ENCODE peak calls at places on chromosomes 16 and 17, in ten cellular contexts. One of them, this sample, is unnamed.

GRCh38 chr17:17741346-17742023 is 60.2 kb downstream of the RAI1 start:
- DNase-seq in CD8-positive, alpha-beta T cell: no peak
- DNase-seq in AG04450: no peak
- DNase-seq in tibial artery: no peak
- DNase-seq in fibroblast of lung: peak; percentile 56
- DNase-seq in adrenal gland: no peak
- DNase-seq in sigmoid colon: no peak
- DNase-seq in heart right ventricle: no peak
- DNase-seq in cardiac muscle cell: no peak
- DNase-seq in iPS DF 6.9: no peak
- DNase-seq in this sample: no peak

GRCh38 chr17:15273141-15273793 is 8.1 kb upstream of the PMP22 start:
- DNase-seq in CD8-positive, alpha-beta T cell: no peak
- DNase-seq in AG04450: peak; percentile 90
- DNase-seq in tibial artery: no peak
- DNase-seq in fibroblast of lung: peak; percentile 94
- DNase-seq in adrenal gland: no peak
- DNase-seq in sigmoid colon: no peak
- DNase-seq in heart right ventricle: no peak
- DNase-seq in cardiac muscle cell: peak; percentile 85
- DNase-seq in iPS DF 6.9: no peak
- DNase-seq in this sample: no peak

GRCh38 chr16:1537138-1537577 is 3.7 kb downstream of the TMEM204 start:
- DNase-seq in CD8-positive, alpha-beta T cell: no peak
- DNase-seq in AG04450: no peak
- DNase-seq in tibial artery: no peak
- DNase-seq in fibroblast of lung: no peak
- DNase-seq in adrenal gland: no peak
- DNase-seq in sigmoid colon: no peak
- DNase-seq in heart right ventricle: peak; percentile 30
- DNase-seq in cardiac muscle cell: no peak
- DNase-seq in iPS DF 6.9: no peak
- DNase-seq in this sample: no peak

GRCh38 chr16:68297908-68298307 is 12.8 kb downstream of the SLC7A6OS start:
- DNase-seq in CD8-positive, alpha-beta T cell: no peak
- DNase-seq in AG04450: no peak
- DNase-seq in tibial artery: no peak
- DNase-seq in fibroblast of lung: no peak
- DNase-seq in adrenal gland: peak; percentile 32
- DNase-seq in sigmoid colon: no peak
- DNase-seq in heart right ventricle: no peak
- DNase-seq in cardiac muscle cell: no peak
- DNase-seq in iPS DF 6.9: no peak
- DNase-seq in this sample: no peak

GRCh38 chr16:4285167-4285566 is 12.3 kb upstream of the TFAP4 start:
- DNase-seq in CD8-positive, alpha-beta T cell: no peak
- DNase-seq in AG04450: no peak
- DNase-seq in tibial artery: no peak
- DNase-seq in fibroblast of lung: no peak
- DNase-seq in adrenal gland: no peak
- DNase-seq in sigmoid colon: no peak
- DNase-seq in heart right ventricle: no peak
- DNase-seq in cardiac muscle cell: no peak
- DNase-seq in iPS DF 6.9: no peak
- DNase-seq in this sample: no peak

GRCh38 chr16:79839851-79840321 is 239.3 kb upstream of the MAF start:
- DNase-seq in CD8-positive, alpha-beta T cell: no peak
- DNase-seq in AG04450: no peak
- DNase-seq in tibial artery: peak; percentile 30
- DNase-seq in fibroblast of lung: no peak
- DNase-seq in adrenal gland: no peak
- DNase-seq in sigmoid colon: peak; percentile 71
- DNase-seq in heart right ventricle: no peak
- DNase-seq in cardiac muscle cell: peak; percentile 8
- DNase-seq in iPS DF 6.9: no peak
- DNase-seq in this sample: no peak

GRCh38 chr17:51630101-51630671 is 369.8 kb downstream of the UTP18 start:
- DNase-seq in CD8-positive, alpha-beta T cell: no peak
- DNase-seq in AG04450: no peak
- DNase-seq in tibial artery: no peak
- DNase-seq in fibroblast of lung: no peak
- DNase-seq in adrenal gland: no peak
- DNase-seq in sigmoid colon: no peak
- DNase-seq in heart right ventricle: no peak
- DNase-seq in cardiac muscle cell: no peak
- DNase-seq in iPS DF 6.9: no peak
- DNase-seq in this sample: no peak

GRCh38 chr16:74999683-75000480 is 1.1 kb downstream of the ZNRF1 start:
- DNase-seq in CD8-positive, alpha-beta T cell: peak; percentile 27
- DNase-seq in AG04450: no peak
- DNase-seq in tibial artery: peak; percentile 34
- DNase-seq in fibroblast of lung: peak; percentile 57
- DNase-seq in adrenal gland: peak; percentile 37
- DNase-seq in sigmoid colon: peak; percentile 80
- DNase-seq in heart right ventricle: peak; percentile 43
- DNase-seq in cardiac muscle cell: peak; percentile 40
- DNase-seq in iPS DF 6.9: no peak
- DNase-seq in this sample: no peak

GRCh38 chr16:35911899-35912298 is 2452.5 kb downstream of the TP53TG3F start:
- DNase-seq in CD8-positive, alpha-beta T cell: no peak
- DNase-seq in AG04450: no peak
- DNase-seq in tibial artery: no peak
- DNase-seq in fibroblast of lung: no peak
- DNase-seq in adrenal gland: no peak
- DNase-seq in sigmoid colon: no peak
- DNase-seq in heart right ventricle: no peak
- DNase-seq in cardiac muscle cell: no peak
- DNase-seq in iPS DF 6.9: no peak
- DNase-seq in this sample: no peak
- H3K9me3 ChIP-seq in CD8-positive, alpha-beta T cell: no peaks in the 10 kb centered on the region
- H3K9me3 ChIP-seq in AG04450: peaks cover 46% of the 10 kb centered on the region
- H3K9me3 ChIP-seq in tibial artery: no peaks in the 10 kb centered on the region
- H3K9me3 ChIP-seq in fibroblast of lung: no peaks in the 10 kb centered on the region
- H3K9me3 ChIP-seq in adrenal gland: no peaks in the 10 kb centered on the region
- H3K9me3 ChIP-seq in sigmoid colon: no peaks in the 10 kb centered on the region
- H3K9me3 ChIP-seq in heart right ventricle: no peaks in the 10 kb centered on the region
- H3K9me3 ChIP-seq in cardiac muscle cell: no peaks in the 10 kb centered on the region
- H3K9me3 ChIP-seq in iPS DF 6.9: peaks cover 18% of the 10 kb centered on the region
- H3K9me3 ChIP-seq in this sample: no peaks in the 10 kb centered on the region

GRCh38 chr16:78709137-78709871 is 609.9 kb downstream of the WWOX start:
- DNase-seq in CD8-positive, alpha-beta T cell: no peak
- DNase-seq in AG04450: no peak
- DNase-seq in tibial artery: no peak
- DNase-seq in fibroblast of lung: no peak
- DNase-seq in adrenal gland: no peak
- DNase-seq in sigmoid colon: no peak
- DNase-seq in heart right ventricle: no peak
- DNase-seq in cardiac muscle cell: no peak
- DNase-seq in iPS DF 6.9: no peak
- DNase-seq in this sample: no peak

GRCh38 chr16:78704421-78704820 is 605.0 kb downstream of the WWOX start:
- DNase-seq in CD8-positive, alpha-beta T cell: no peak
- DNase-seq in AG04450: no peak
- DNase-seq in tibial artery: no peak
- DNase-seq in fibroblast of lung: peak; percentile 34
- DNase-seq in adrenal gland: no peak
- DNase-seq in sigmoid colon: no peak
- DNase-seq in heart right ventricle: no peak
- DNase-seq in cardiac muscle cell: peak; percentile 41
- DNase-seq in iPS DF 6.9: no peak
- DNase-seq in this sample: no peak

GRCh38 chr16:78706637-78707036 is 607.2 kb downstream of the WWOX start:
- DNase-seq in CD8-positive, alpha-beta T cell: no peak
- DNase-seq in AG04450: no peak
- DNase-seq in tibial artery: no peak
- DNase-seq in fibroblast of lung: no peak
- DNase-seq in adrenal gland: peak; percentile 40
- DNase-seq in sigmoid colon: no peak
- DNase-seq in heart right ventricle: no peak
- DNase-seq in cardiac muscle cell: no peak
- DNase-seq in iPS DF 6.9: no peak
- DNase-seq in this sample: no peak

GRCh38 chr16:78703951-78704350 is 604.5 kb downstream of the WWOX start:
- DNase-seq in CD8-positive, alpha-beta T cell: no peak
- DNase-seq in AG04450: no peak
- DNase-seq in tibial artery: no peak
- DNase-seq in fibroblast of lung: no peak
- DNase-seq in adrenal gland: no peak
- DNase-seq in sigmoid colon: no peak
- DNase-seq in heart right ventricle: no peak
- DNase-seq in cardiac muscle cell: peak; percentile 8
- DNase-seq in iPS DF 6.9: no peak
- DNase-seq in this sample: no peak

DNA sequence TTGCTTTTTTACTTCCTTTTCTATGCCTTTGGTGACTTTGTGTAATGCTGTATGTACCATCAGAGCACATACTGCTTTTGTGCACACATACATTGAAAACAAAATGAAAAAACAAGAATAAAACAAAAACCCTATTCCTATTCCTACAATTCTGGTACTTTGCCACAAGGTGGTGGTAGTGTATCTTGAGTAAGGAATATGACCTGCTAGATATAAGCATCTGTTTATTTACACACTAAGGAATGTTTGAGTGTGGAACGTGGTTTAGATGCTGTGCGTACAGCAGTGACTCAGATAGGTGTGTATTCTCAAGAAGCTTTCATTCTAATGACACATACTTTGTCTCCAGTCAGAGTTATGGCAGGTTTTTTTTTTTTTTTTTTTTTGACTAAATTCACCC is 606.2 kb downstream of the WWOX start:
- DNase-seq in CD8-positive, alpha-beta T cell: no peak
- DNase-seq in AG04450: no peak
- DNase-seq in tibial artery: no peak
- DNase-seq in fibroblast of lung: peak; percentile 40
- DNase-seq in adrenal gland: no peak
- DNase-seq in sigmoid colon: no peak
- DNase-seq in heart right ventricle: no peak
- DNase-seq in cardiac muscle cell: peak; percentile 15
- DNase-seq in iPS DF 6.9: no peak
- DNase-seq in this sample: no peak
- H3K4me3 ChIP-seq in CD8-positive, alpha-beta T cell: no peak overlapping the region
- H3K4me3 ChIP-seq in AG04450: no peak overlapping the region
- H3K4me3 ChIP-seq in tibial artery: no peak overlapping the region
- H3K4me3 ChIP-seq in fibroblast of lung: no peak overlapping the region
- H3K4me3 ChIP-seq in adrenal gland: no peak overlapping the region
- H3K4me3 ChIP-seq in sigmoid colon: no peak overlapping the region
- H3K4me3 ChIP-seq in heart right ventricle: no peak overlapping the region
- H3K4me3 ChIP-seq in cardiac muscle cell: no peak overlapping the region
- H3K4me3 ChIP-seq in iPS DF 6.9: no peak overlapping the region
- H3K4me3 ChIP-seq in this sample: no peak overlapping the region

GRCh38 chr17:7475764-7476422 is 3.5 kb downstream of the ZBTB4 start:
- DNase-seq in CD8-positive, alpha-beta T cell: no peak
- DNase-seq in AG04450: no peak
- DNase-seq in tibial artery: peak; percentile 87
- DNase-seq in fibroblast of lung: no peak
- DNase-seq in adrenal gland: peak; percentile 73
- DNase-seq in sigmoid colon: peak; percentile 92
- DNase-seq in heart right ventricle: peak; percentile 42
- DNase-seq in cardiac muscle cell: no peak
- DNase-seq in iPS DF 6.9: no peak
- DNase-seq in this sample: no peak

GRCh38 chr17:7468814-7469438 is 10.5 kb downstream of the ZBTB4 start:
- DNase-seq in CD8-positive, alpha-beta T cell: no peak
- DNase-seq in AG04450: no peak
- DNase-seq in tibial artery: no peak
- DNase-seq in fibroblast of lung: no peak
- DNase-seq in adrenal gland: no peak
- DNase-seq in sigmoid colon: no peak
- DNase-seq in heart right ventricle: no peak
- DNase-seq in cardiac muscle cell: no peak
- DNase-seq in iPS DF 6.9: no peak
- DNase-seq in this sample: no peak

GRCh38 chr17:7467498-7467897 is 11.9 kb downstream of the ZBTB4 start:
- DNase-seq in CD8-positive, alpha-beta T cell: no peak
- DNase-seq in AG04450: no peak
- DNase-seq in tibial artery: no peak
- DNase-seq in fibroblast of lung: no peak
- DNase-seq in adrenal gland: no peak
- DNase-seq in sigmoid colon: no peak
- DNase-seq in heart right ventricle: no peak
- DNase-seq in cardiac muscle cell: no peak
- DNase-seq in iPS DF 6.9: no peak
- DNase-seq in this sample: no peak

GRCh38 chr17:7468290-7468689 is 11.1 kb downstream of the ZBTB4 start:
- DNase-seq in CD8-positive, alpha-beta T cell: no peak
- DNase-seq in AG04450: no peak
- DNase-seq in tibial artery: no peak
- DNase-seq in fibroblast of lung: no peak
- DNase-seq in adrenal gland: no peak
- DNase-seq in sigmoid colon: no peak
- DNase-seq in heart right ventricle: no peak
- DNase-seq in cardiac muscle cell: no peak
- DNase-seq in iPS DF 6.9: no peak
- DNase-seq in this sample: no peak

DNA sequence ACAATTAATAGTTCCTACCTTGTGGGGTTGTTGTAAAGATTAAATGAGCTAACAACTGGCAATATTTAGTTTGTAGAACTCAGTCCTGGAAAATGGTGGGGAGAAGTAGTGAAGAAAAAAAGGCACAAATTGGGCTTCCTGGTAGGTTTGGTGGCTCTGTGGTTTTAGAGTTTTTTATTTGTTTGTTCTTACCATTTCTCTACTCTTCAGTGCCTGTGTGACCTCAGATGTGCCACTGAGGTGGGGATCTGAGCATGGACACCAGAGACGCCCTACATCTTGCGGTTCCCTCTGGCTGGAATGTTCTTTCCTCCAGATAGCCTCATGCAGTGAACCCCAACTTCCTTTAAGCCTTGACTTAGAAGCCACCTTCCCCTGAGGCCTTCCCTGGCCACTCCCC is 7.7 kb downstream of the ZBTB4 start:
- DNase-seq in CD8-positive, alpha-beta T cell: no peak
- DNase-seq in AG04450: no peak
- DNase-seq in tibial artery: no peak
- DNase-seq in fibroblast of lung: no peak
- DNase-seq in adrenal gland: no peak
- DNase-seq in sigmoid colon: no peak
- DNase-seq in heart right ventricle: no peak
- DNase-seq in cardiac muscle cell: no peak
- DNase-seq in iPS DF 6.9: no peak
- DNase-seq in this sample: no peak
- H3K9me3 ChIP-seq in CD8-positive, alpha-beta T cell: no peaks in the 10 kb centered on the region
- H3K9me3 ChIP-seq in AG04450: no peaks in the 10 kb centered on the region
- H3K9me3 ChIP-seq in tibial artery: no peaks in the 10 kb centered on the region
- H3K9me3 ChIP-seq in fibroblast of lung: no peaks in the 10 kb centered on the region
- H3K9me3 ChIP-seq in adrenal gland: no peaks in the 10 kb centered on the region
- H3K9me3 ChIP-seq in sigmoid colon: no peaks in the 10 kb centered on the region
- H3K9me3 ChIP-seq in heart right ventricle: no peaks in the 10 kb centered on the region
- H3K9me3 ChIP-seq in cardiac muscle cell: no peaks in the 10 kb centered on the region
- H3K9me3 ChIP-seq in iPS DF 6.9: no peaks in the 10 kb centered on the region
- H3K9me3 ChIP-seq in this sample: no peaks in the 10 kb centered on the region

GRCh38 chr17:7652659-7653343 is 2.1 kb downstream of the ATP1B2 start:
- DNase-seq in CD8-positive, alpha-beta T cell: no peak
- DNase-seq in AG04450: no peak
- DNase-seq in tibial artery: no peak
- DNase-seq in fibroblast of lung: no peak
- DNase-seq in adrenal gland: no peak
- DNase-seq in sigmoid colon: no peak
- DNase-seq in heart right ventricle: no peak
- DNase-seq in cardiac muscle cell: no peak
- DNase-seq in iPS DF 6.9: no peak
- DNase-seq in this sample: no peak

GRCh38 chr17:7654832-7655540 is 4.3 kb downstream of the ATP1B2 start:
- DNase-seq in CD8-positive, alpha-beta T cell: no peak
- DNase-seq in AG04450: no peak
- DNase-seq in tibial artery: no peak
- DNase-seq in fibroblast of lung: peak; percentile 22
- DNase-seq in adrenal gland: no peak
- DNase-seq in sigmoid colon: no peak
- DNase-seq in heart right ventricle: no peak
- DNase-seq in cardiac muscle cell: peak; percentile 59
- DNase-seq in iPS DF 6.9: no peak
- DNase-seq in this sample: no peak

GRCh38 chr17:7650509-7651096 is at the start of gene ATP1B2:
- DNase-seq in CD8-positive, alpha-beta T cell: peak; percentile 44
- DNase-seq in AG04450: no peak
- DNase-seq in tibial artery: peak; percentile 59
- DNase-seq in fibroblast of lung: peak; percentile 7
- DNase-seq in adrenal gland: peak; percentile 77
- DNase-seq in sigmoid colon: peak; percentile 93
- DNase-seq in heart right ventricle: peak; percentile 76
- DNase-seq in cardiac muscle cell: peak; percentile 46
- DNase-seq in iPS DF 6.9: peak; percentile 83
- DNase-seq in this sample: no peak

GRCh38 chr17:7651097-7651958 is 602 bp downstream of the ATP1B2 start:
- DNase-seq in CD8-positive, alpha-beta T cell: no peak
- DNase-seq in AG04450: no peak
- DNase-seq in tibial artery: no peak
- DNase-seq in fibroblast of lung: no peak
- DNase-seq in adrenal gland: no peak
- DNase-seq in sigmoid colon: no peak
- DNase-seq in heart right ventricle: peak; percentile 31
- DNase-seq in cardiac muscle cell: no peak
- DNase-seq in iPS DF 6.9: no peak
- DNase-seq in this sample: no peak

DNA sequence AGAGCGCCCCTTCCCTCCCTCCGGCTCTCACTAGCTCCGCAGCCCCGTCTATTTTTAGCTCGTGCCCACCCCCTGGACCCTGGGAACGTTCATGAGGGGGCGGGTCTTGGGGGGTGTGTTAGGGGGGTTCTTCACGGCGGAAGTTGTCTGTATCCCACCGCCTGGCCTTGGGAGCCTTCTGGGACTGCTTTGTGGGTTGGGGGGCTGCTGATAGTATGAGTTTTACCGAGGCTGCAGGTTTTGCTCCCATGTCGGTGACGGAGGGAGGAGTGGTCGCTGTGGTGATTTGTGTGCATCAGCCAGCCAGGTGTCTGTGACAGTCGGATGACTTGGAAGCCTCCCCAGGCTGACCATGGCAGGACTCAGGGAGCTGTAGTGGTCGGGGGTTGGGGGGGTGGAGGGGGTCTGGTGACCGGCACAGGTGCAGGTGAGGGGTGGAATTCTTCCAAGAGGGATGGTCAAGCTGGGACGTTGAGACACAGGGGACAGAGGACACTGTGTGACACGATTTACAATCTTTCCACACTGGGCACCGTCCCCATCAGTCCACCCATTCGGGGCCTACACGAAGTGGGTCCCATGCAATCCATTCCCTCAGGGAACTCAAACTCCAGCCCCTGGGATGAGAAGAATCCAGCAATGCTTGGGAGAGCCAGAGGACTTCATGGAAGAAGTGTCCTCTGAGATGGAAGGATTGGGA is 1.4 kb downstream of the ATP1B2 start:
- DNase-seq in CD8-positive, alpha-beta T cell: no peak
- DNase-seq in AG04450: no peak
- DNase-seq in tibial artery: no peak
- DNase-seq in fibroblast of lung: no peak
- DNase-seq in adrenal gland: no peak
- DNase-seq in sigmoid colon: no peak
- DNase-seq in heart right ventricle: no peak
- DNase-seq in cardiac muscle cell: no peak
- DNase-seq in iPS DF 6.9: no peak
- DNase-seq in this sample: no peak
- H3K4me3 ChIP-seq in CD8-positive, alpha-beta T cell: no peak overlapping the region
- H3K4me3 ChIP-seq in AG04450: no peak overlapping the region
- H3K4me3 ChIP-seq in tibial artery: peak overlapping the region; percentile 12
- H3K4me3 ChIP-seq in fibroblast of lung: no peak overlapping the region
- H3K4me3 ChIP-seq in adrenal gland: peak overlapping the region; percentile 30
- H3K4me3 ChIP-seq in sigmoid colon: peak overlapping the region; percentile 50
- H3K4me3 ChIP-seq in heart right ventricle: no peak overlapping the region
- H3K4me3 ChIP-seq in cardiac muscle cell: peak overlapping the region; percentile 83
- H3K4me3 ChIP-seq in iPS DF 6.9: peak overlapping the region; percentile 20
- H3K4me3 ChIP-seq in this sample: peak overlapping the region; percentile 69